ENCODE peak calls at places on chromosomes 6 and 20, in nine cellular contexts. Y is heart right ventricle, B is fibroblast of lung, U is foreskin fibroblast, S is AG04450, L is GM12865, Z is AG10803, E is heart left ventricle, T is hepatocyte. R is an unnamed sample.

GRCh38 chr6:139109558-139109957 is 25.3 kb upstream of the HECA start:
- DNase-seq in Y (peak), B (peak), U (peak), S (no peak), L (peak), Z (peak), E (no peak), T (peak), R (no peak)

GRCh38 chr20:52936368-52936986 is 35.7 kb upstream of the TSHZ2 start:
- DNase-seq in Y (no peak), B (peak), U (no peak), S (no peak), L (no peak), Z (no peak), E (no peak), T (no peak), R (no peak)

GRCh38 chr6:90905351-90905750 is 318.5 kb upstream of the MAP3K7 start:
- DNase-seq in Y (no peak), B (no peak), U (no peak), S (no peak), L (no peak), Z (no peak), E (no peak), T (no peak), R (no peak)

GRCh38 chr20:55386686-55387085 is 618.6 kb downstream of the CBLN4 start:
- DNase-seq in Y (no peak), B (peak), U (no peak), S (no peak), L (no peak), Z (no peak), E (no peak), T (no peak), R (no peak)

GRCh38 chr20:59331721-59332329 is 31.4 kb downstream of the EDN3 start:
- DNase-seq in Y (no peak), B (no peak), U (no peak), S (no peak), L (no peak), Z (no peak), E (no peak), T (no peak), R (no peak)

GRCh38 chr20:43936371-43936770 is 21.7 kb downstream of the TOX2 start:
- DNase-seq in Y (no peak), B (peak), U (peak), S (no peak), L (no peak), Z (no peak), E (no peak), T (no peak), R (no peak)

GRCh38 chr6:110528051-110528929 is 51.9 kb upstream of the SLC22A16 start:
- DNase-seq in Y (peak), B (peak), U (peak), S (no peak), L (peak), Z (peak), E (peak), T (peak), R (peak)

GRCh38 chr20:12970372-12970821 is 38.4 kb upstream of the SPTLC3 start:
- DNase-seq in Y (peak), B (peak), U (peak), S (peak), L (peak), Z (peak), E (no peak), T (peak), R (no peak)

GRCh38 chr20:57619053-57619831 is 984 bp downstream of the ZBP1 start:
- DNase-seq in Y (no peak), B (no peak), U (no peak), S (no peak), L (peak), Z (no peak), E (peak), T (no peak), R (no peak)

GRCh38 chr6:35453236-35453635 is 1.1 kb downstream of the FANCE start:
- DNase-seq in Y (no peak), B (no peak), U (no peak), S (no peak), L (no peak), Z (no peak), E (no peak), T (no peak), R (no peak)

GRCh38 chr6:44237813-44238433 is 9.0 kb upstream of the HSP90AB1 start:
- DNase-seq in Y (peak), B (peak), U (peak), S (no peak), L (peak), Z (peak), E (peak), T (peak), R (no peak)

GRCh38 chr6:13243033-13243432 is 85.3 kb downstream of the TBC1D7 start:
- DNase-seq in Y (no peak), B (peak), U (peak), S (no peak), L (no peak), Z (no peak), E (no peak), T (no peak), R (no peak)

GRCh38 chr6:26205625-26206574 is 118.7 kb downstream of the HFE start:
- DNase-seq in Y (no peak), B (peak), U (peak), S (peak), L (peak), Z (peak), E (no peak), T (no peak), R (no peak)

GRCh38 chr6:161422710-161423109 is 148.8 kb upstream of the AGPAT4 start:
- DNase-seq in Y (no peak), B (peak), U (peak), S (no peak), L (no peak), Z (peak), E (no peak), T (no peak), R (no peak)

GRCh38 chr6:83978324-83978734 is 55.2 kb upstream of the MRAP2 start:
- DNase-seq in Y (no peak), B (peak), U (peak), S (no peak), L (no peak), Z (peak), E (no peak), T (no peak), R (no peak)

GRCh38 chr20:58482416-58482815 is 32.8 kb downstream of the APCDD1L start:
- DNase-seq in Y (no peak), B (peak), U (peak), S (no peak), L (no peak), Z (peak), E (no peak), T (no peak), R (no peak)

GRCh38 chr6:169935348-169935718 is 183.9 kb downstream of the ERMARD start:
- DNase-seq in Y (no peak), B (no peak), U (no peak), S (no peak), L (no peak), Z (no peak), E (no peak), T (no peak), R (no peak)

GRCh38 chr6:10529231-10529801 is 8.2 kb downstream of the GCNT2 start:
- DNase-seq in Y (no peak), B (peak), U (no peak), S (no peak), L (peak), Z (no peak), E (no peak), T (no peak), R (no peak)

GRCh38 chr20:34222208-34222607 is 19.0 kb upstream of the ASIP start:
- DNase-seq in Y (no peak), B (peak), U (peak), S (peak), L (peak), Z (peak), E (no peak), T (peak), R (no peak)

GRCh38 chr20:24773168-24773567 is 175.9 kb upstream of the CST7 start:
- DNase-seq in Y (no peak), B (peak), U (peak), S (no peak), L (no peak), Z (no peak), E (no peak), T (no peak), R (no peak)

GRCh38 chr6:5278047-5278446 is 16.7 kb downstream of the FARS2 start:
- DNase-seq in Y (no peak), B (no peak), U (no peak), S (no peak), L (peak), Z (no peak), E (no peak), T (no peak), R (no peak)

GRCh38 chr6:133623065-133623464 is 265.8 kb upstream of the TCF21 start:
- DNase-seq in Y (no peak), B (peak), U (peak), S (no peak), L (no peak), Z (peak), E (no peak), T (no peak), R (no peak)

GRCh38 chr6:10347561-10348327 is 67.1 kb downstream of the TFAP2A start:
- DNase-seq in Y (no peak), B (peak), U (peak), S (no peak), L (no peak), Z (peak), E (no peak), T (peak), R (no peak)

GRCh38 chr6:136077834-136078576 is 172.1 kb downstream of the MTFR2 start:
- DNase-seq in Y (peak), B (peak), U (peak), S (peak), L (no peak), Z (peak), E (no peak), T (no peak), R (peak)

GRCh38 chr6:16824804-16825777 is 63.8 kb upstream of the ATXN1 start:
- DNase-seq in Y (no peak), B (no peak), U (no peak), S (no peak), L (no peak), Z (no peak), E (no peak), T (no peak), R (no peak)

GRCh38 chr20:41440882-41441281 is 74.3 kb upstream of the EMILIN3 start:
- DNase-seq in Y (no peak), B (no peak), U (no peak), S (no peak), L (no peak), Z (no peak), E (no peak), T (no peak), R (no peak)

GRCh38 chr6:108800510-108800909 is 47.7 kb upstream of the ARMC2 start:
- DNase-seq in Y (no peak), B (peak), U (peak), S (no peak), L (no peak), Z (peak), E (no peak), T (no peak), R (no peak)

GRCh38 chr20:44354979-44355502 is 458 bp upstream of the HNF4A start:
- DNase-seq in Y (no peak), B (no peak), U (no peak), S (no peak), L (no peak), Z (no peak), E (no peak), T (no peak), R (no peak)

GRCh38 chr20:56995635-56996075 is 270.8 kb downstream of the BMP7 start:
- DNase-seq in Y (no peak), B (no peak), U (peak), S (no peak), L (peak), Z (no peak), E (no peak), T (peak), R (no peak)

GRCh38 chr20:50295762-50296449 is 105.3 kb downstream of the CEBPB start:
- DNase-seq in Y (no peak), B (no peak), U (no peak), S (no peak), L (no peak), Z (no peak), E (peak), T (no peak), R (no peak)

GRCh38 chr6:23027281-23027680 is 457.9 kb downstream of the HDGFL1 start:
- DNase-seq in Y (no peak), B (peak), U (no peak), S (no peak), L (no peak), Z (no peak), E (no peak), T (no peak), R (no peak)

GRCh38 chr6:41503841-41504525 is 42.2 kb upstream of the FOXP4 start:
- DNase-seq in Y (no peak), B (peak), U (peak), S (no peak), L (peak), Z (peak), E (no peak), T (peak), R (no peak)

GRCh38 chr20:54167909-54168872 is 5.6 kb downstream of the CYP24A1 start:
- DNase-seq in Y (no peak), B (peak), U (peak), S (no peak), L (no peak), Z (no peak), E (no peak), T (peak), R (no peak)

GRCh38 chr6:1612386-1612893 is 2.7 kb downstream of the FOXC1 start:
- DNase-seq in Y (no peak), B (no peak), U (no peak), S (no peak), L (no peak), Z (no peak), E (no peak), T (no peak), R (no peak)

GRCh38 chr6:36609582-36609981 is 15.4 kb downstream of the SRSF3 start:
- DNase-seq in Y (no peak), B (no peak), U (no peak), S (no peak), L (peak), Z (no peak), E (no peak), T (no peak), R (no peak)

GRCh38 chr20:21048841-21049273 is 57.3 kb downstream of the LINC00237 start:
- DNase-seq in Y (no peak), B (no peak), U (no peak), S (no peak), L (peak), Z (peak), E (no peak), T (no peak), R (no peak)

GRCh38 chr6:137518584-137518983 is 24.4 kb upstream of the OLIG3 start:
- DNase-seq in Y (no peak), B (no peak), U (no peak), S (no peak), L (no peak), Z (no peak), E (no peak), T (no peak), R (no peak)

GRCh38 chr20:16942702-16943101 is 194.5 kb downstream of the OTOR start:
- DNase-seq in Y (no peak), B (peak), U (peak), S (no peak), L (no peak), Z (peak), E (no peak), T (peak), R (no peak)

DNA sequence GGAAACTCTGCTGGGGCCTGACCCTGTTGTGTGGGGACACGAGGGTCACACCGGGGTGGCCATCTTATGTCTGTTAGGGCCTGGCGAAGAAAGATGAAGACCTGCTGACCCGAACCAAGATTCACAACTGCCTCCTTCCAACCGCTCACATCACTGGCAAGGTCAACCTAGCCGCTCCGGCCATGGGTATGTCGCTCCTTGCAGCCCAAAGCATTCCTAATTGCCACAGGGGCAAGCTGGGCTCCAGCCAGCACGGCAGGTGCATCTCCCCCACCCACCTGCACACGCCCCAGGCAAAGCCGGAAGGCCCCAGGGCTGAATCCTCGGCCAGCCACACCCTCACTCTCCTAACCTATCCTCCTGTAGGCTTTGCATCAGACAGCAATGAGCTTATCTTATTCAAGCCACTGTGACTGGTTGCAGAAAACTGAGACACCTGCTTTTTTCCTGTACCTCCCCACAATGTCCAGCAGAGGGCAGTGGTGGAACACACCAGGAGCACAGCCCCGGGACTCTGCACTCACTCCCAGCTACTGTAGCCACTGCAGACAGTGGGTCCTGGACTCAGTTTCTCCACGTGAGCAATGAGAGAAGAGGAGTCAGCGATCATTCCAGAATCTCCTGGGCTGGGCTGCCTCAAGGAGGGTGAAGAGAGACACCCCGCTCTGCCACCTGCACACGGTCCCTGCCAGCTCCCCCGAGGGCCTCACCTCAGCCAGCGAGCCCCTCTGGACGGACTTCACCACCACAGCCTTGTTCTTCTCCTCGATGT is 170.2 kb downstream of the PREX1 start:
- DNase-seq in Y (peak), B (peak), U (peak), S (peak), L (peak), Z (peak), E (peak), T (peak), R (no peak)
- TF ChIP-seq CTCF in Y (peak), B (peak), U (peak), S (peak), L (peak), Z (peak), E (peak), T (peak), R (peak)

DNA sequence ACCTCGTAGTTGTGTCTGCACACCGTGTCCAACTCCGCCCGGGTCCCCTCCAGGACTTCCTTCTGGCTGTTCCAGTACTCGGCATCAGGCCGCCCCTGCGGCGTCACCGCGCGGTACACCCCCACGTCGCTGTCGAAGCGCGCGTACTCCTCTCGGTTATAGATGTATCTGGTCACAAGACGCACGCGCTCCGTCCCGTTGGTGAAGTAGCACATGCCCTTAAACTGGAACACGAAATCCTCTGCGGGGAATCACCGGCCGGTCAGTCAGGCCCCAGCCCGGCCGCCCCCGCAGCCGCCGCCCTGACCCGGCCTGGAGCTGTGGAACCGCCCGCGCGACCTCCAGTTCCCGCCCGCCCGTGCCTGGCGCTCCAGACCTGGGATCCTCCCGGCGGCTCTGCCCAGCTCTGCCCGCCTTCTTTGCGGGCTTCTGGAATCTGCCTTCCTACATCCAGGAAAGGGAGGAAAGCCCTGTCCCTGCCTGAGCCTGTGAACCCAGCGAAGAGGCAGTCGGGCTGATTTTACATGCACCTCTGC is 1.6 kb downstream of the HLA-DQB1 start:
- DNase-seq in Y (peak), B (no peak), U (peak), S (no peak), L (peak), Z (no peak), E (peak), T (no peak), R (no peak)
- H3K4me3 ChIP-seq in Y (peak), B (no peak), U (no peak), S (no peak), L (peak), Z (no peak), E (no peak), T (no peak), R (no peak)

DNA sequence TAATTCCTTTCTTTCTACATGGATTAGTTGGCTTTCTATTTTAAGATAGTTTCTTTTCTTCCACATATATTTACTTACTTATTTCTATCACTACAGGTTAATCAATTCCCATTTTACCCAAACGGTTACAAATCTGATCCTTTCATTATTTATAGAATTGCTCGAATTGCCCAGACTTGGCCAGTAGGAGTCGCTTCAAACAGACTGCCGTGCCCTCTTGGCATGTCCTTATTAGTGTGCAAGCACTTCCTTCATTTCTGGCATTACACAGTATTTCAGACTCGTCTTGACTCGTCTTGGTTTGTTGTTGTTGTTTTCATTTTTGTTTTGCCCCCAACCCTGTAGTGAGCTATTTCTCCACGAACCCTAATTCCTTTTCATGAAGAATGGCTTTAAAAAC is 74.6 kb downstream of the SAMD3 start:
- DNase-seq in Y (no peak), B (no peak), U (peak), S (no peak), L (no peak), Z (no peak), E (no peak), T (no peak), R (peak)
- TF ChIP-seq CTCF in Y (no peak), B (peak), U (no peak), S (no peak), L (no peak), Z (no peak), E (no peak), T (no peak), R (peak)

GRCh38 chr6:56540950-56541600 is 101.6 kb downstream of the DST start:
- DNase-seq in Y (no peak), B (peak), U (no peak), S (no peak), L (peak), Z (no peak), E (no peak), T (peak), R (no peak)
- H3K4me3 ChIP-seq in Y (peak), B (peak), U (peak), S (peak), L (peak), Z (peak), E (peak), T (peak), R (peak)

DNA sequence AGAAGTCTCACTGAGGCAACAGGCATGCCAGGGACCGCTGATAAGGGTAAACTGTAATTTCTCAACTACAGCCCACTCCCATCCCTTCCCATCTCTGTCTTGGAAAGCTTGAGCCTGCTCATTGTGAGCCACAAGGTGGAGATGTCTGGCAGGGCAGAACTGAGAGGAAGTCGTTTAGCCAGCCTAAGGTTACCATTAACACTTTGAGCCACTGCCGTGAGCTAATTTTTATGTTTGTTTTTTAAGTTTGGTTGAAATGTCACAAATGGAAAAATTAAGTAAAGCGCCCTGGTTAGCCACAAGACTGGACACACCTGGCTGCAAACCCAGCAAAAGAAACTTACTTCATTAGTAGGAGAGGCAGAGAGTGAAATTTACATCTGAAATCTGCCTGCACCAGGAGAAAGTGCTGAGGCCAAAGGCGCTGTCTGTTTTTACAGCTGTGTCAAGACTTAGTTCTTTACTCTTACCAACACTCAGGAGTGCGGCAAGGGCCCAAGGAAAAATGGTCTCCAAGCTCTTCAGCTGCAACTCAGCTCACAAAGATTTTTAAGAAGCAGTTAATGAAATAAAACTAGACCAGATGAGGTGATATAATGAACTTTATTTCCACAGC is 50.0 kb upstream of the FAM83C start:
- DNase-seq in Y (no peak), B (peak), U (peak), S (no peak), L (no peak), Z (no peak), E (no peak), T (no peak), R (no peak)
- TF ChIP-seq CTCF in Y (no peak), B (peak), U (peak), S (peak), L (no peak), Z (peak), E (no peak), T (no peak), R (peak)